ENCODE peak calls at places on chromosomes 4 and X, in ten cellular contexts. M, Y, A, F, I, X, L, G, T and Z are unnamed samples.

GRCh38 chr4:119477412-119478053 is 151.1 kb downstream of the PDE5A start:
- DNase-seq in M (no peak), Y (no peak), A (no peak), F (no peak), I (no peak), X (peak; percentile 1), L (no peak), G (no peak), T (no peak), Z (peak; percentile 66)

GRCh38 chrX:129637217-129638109 is 17.3 kb downstream of the APLN start:
- DNase-seq in M (peak; percentile 37), Y (peak; percentile 56), A (peak; percentile 78), F (no peak), I (peak; percentile 32), X (peak; percentile 79), L (peak; percentile 65), G (peak; percentile 58), T (peak; percentile 67), Z (peak; percentile 41)

GRCh38 chr4:66430856-66431255 is 760.6 kb upstream of the EPHA5 start:
- DNase-seq in M (no peak), Y (no peak), A (no peak), F (no peak), I (no peak), X (no peak), L (no peak), G (peak; percentile 55), T (no peak), Z (no peak)

GRCh38 chrX:135951291-135951690 is 22.5 kb downstream of the MMGT1 start:
- DNase-seq in M (no peak), Y (no peak), A (no peak), F (no peak), I (no peak), X (no peak), L (no peak), G (no peak), T (no peak), Z (no peak)

GRCh38 chr4:19803406-19803805 is 448.3 kb upstream of the SLIT2 start:
- DNase-seq in M (no peak), Y (no peak), A (no peak), F (no peak), I (peak; percentile 37), X (no peak), L (no peak), G (peak; percentile 58), T (no peak), Z (peak; percentile 31)

GRCh38 chrX:24550166-24550565 is 85.1 kb downstream of the PDK3 start:
- DNase-seq in M (no peak), Y (no peak), A (no peak), F (no peak), I (no peak), X (no peak), L (no peak), G (peak; percentile 42), T (no peak), Z (no peak)

GRCh38 chrX:19846995-19847790 is 40.2 kb downstream of the SH3KBP1 start:
- DNase-seq in M (peak; percentile 75), Y (no peak), A (no peak), F (peak; percentile 56), I (peak; percentile 50), X (no peak), L (peak; percentile 50), G (peak; percentile 82), T (no peak), Z (peak; percentile 48)

GRCh38 chrX:120750381-120750780 is 120.5 kb upstream of the C1GALT1C1 start:
- DNase-seq in M (no peak), Y (no peak), A (no peak), F (no peak), I (no peak), X (no peak), L (no peak), G (no peak), T (no peak), Z (no peak)

GRCh38 chr4:85210353-85210752 is 243.9 kb upstream of the WDFY3 start:
- DNase-seq in M (no peak), Y (no peak), A (no peak), F (no peak), I (peak; percentile 11), X (no peak), L (no peak), G (peak; percentile 68), T (no peak), Z (peak; percentile 11)

GRCh38 chrX:93538575-93538974 is 134.8 kb downstream of the NAP1L3 start:
- DNase-seq in M (no peak), Y (no peak), A (no peak), F (no peak), I (no peak), X (no peak), L (no peak), G (no peak), T (no peak), Z (peak; percentile 3)

GRCh38 chr4:179485781-179486180 is 2043.5 kb upstream of the AGA start:
- DNase-seq in M (no peak), Y (no peak), A (no peak), F (no peak), I (no peak), X (no peak), L (no peak), G (no peak), T (no peak), Z (no peak)

GRCh38 chr4:70666369-70666768 is at the start of gene JCHAIN:
- DNase-seq in M (no peak), Y (no peak), A (no peak), F (no peak), I (no peak), X (no peak), L (no peak), G (peak; percentile 22), T (no peak), Z (no peak)

GRCh38 chr4:183380901-183381300 is 58.7 kb upstream of the CLDN24 start:
- DNase-seq in M (no peak), Y (no peak), A (no peak), F (no peak), I (no peak), X (no peak), L (no peak), G (no peak), T (no peak), Z (no peak)

GRCh38 chr4:61094854-61095598 is 105.1 kb upstream of the ADGRL3 start:
- DNase-seq in M (no peak), Y (no peak), A (no peak), F (no peak), I (no peak), X (no peak), L (no peak), G (no peak), T (no peak), Z (no peak)

GRCh38 chr4:5389756-5390155 is 318.6 kb downstream of the EVC2 start:
- DNase-seq in M (no peak), Y (no peak), A (no peak), F (no peak), I (no peak), X (no peak), L (no peak), G (no peak), T (no peak), Z (no peak)

GRCh38 chrX:153818571-153819397 is 11.6 kb downstream of the PDZD4 start:
- DNase-seq in M (peak; percentile 1), Y (peak; percentile 6), A (no peak), F (no peak), I (peak; percentile 14), X (peak; percentile 73), L (peak; percentile 48), G (peak; percentile 32), T (peak; percentile 62), Z (peak; percentile 2)

GRCh38 chr4:24796632-24797031 is 1.3 kb downstream of the SOD3 start:
- DNase-seq in M (no peak), Y (no peak), A (no peak), F (no peak), I (no peak), X (no peak), L (no peak), G (no peak), T (no peak), Z (no peak)

GRCh38 chr4:140108713-140109230 is 45.2 kb downstream of the MAML3 start:
- DNase-seq in M (no peak), Y (no peak), A (no peak), F (no peak), I (no peak), X (no peak), L (no peak), G (no peak), T (no peak), Z (no peak)

GRCh38 chr4:8384397-8385060 is 56.0 kb downstream of the ACOX3 start:
- DNase-seq in M (no peak), Y (no peak), A (no peak), F (no peak), I (no peak), X (no peak), L (no peak), G (no peak), T (no peak), Z (no peak)

GRCh38 chr4:157057187-157057586 is 18.8 kb upstream of the GLRB start:
- DNase-seq in M (no peak), Y (no peak), A (no peak), F (no peak), I (no peak), X (no peak), L (no peak), G (no peak), T (no peak), Z (no peak)

GRCh38 chr4:152678841-152679240 is 956 bp downstream of the TMEM154 start:
- DNase-seq in M (no peak), Y (no peak), A (no peak), F (no peak), I (no peak), X (no peak), L (no peak), G (peak; percentile 4), T (no peak), Z (no peak)

GRCh38 chr4:70280567-70280966 is 38.2 kb downstream of the CSN3 start:
- DNase-seq in M (no peak), Y (no peak), A (no peak), F (no peak), I (no peak), X (no peak), L (no peak), G (no peak), T (no peak), Z (no peak)

GRCh38 chr4:138978028-138978585 is 37.5 kb upstream of the NOCT start:
- DNase-seq in M (no peak), Y (no peak), A (no peak), F (no peak), I (no peak), X (no peak), L (no peak), G (no peak), T (no peak), Z (no peak)

GRCh38 chrX:112642349-112642748 is 37.4 kb downstream of the LHFPL1 start:
- DNase-seq in M (peak; percentile 24), Y (no peak), A (no peak), F (peak; percentile 49), I (peak; percentile 27), X (peak; percentile 23), L (peak; percentile 18), G (peak; percentile 1), T (peak; percentile 16), Z (peak; percentile 25)

GRCh38 chr4:146545102-146545501 is 23.4 kb upstream of the SLC10A7 start:
- DNase-seq in M (peak; percentile 22), Y (no peak), A (no peak), F (no peak), I (no peak), X (peak; percentile 38), L (no peak), G (peak; percentile 41), T (peak; percentile 18), Z (peak; percentile 32)

GRCh38 chrX:115898382-115899001 is 272.1 kb upstream of the AGTR2 start:
- DNase-seq in M (peak; percentile 58), Y (no peak), A (no peak), F (no peak), I (peak; percentile 40), X (peak; percentile 45), L (peak; percentile 59), G (no peak), T (peak; percentile 5), Z (peak; percentile 8)

GRCh38 chrX:56802428-56802827 is 73.4 kb downstream of the NBDY start:
- DNase-seq in M (no peak), Y (no peak), A (no peak), F (no peak), I (no peak), X (peak; percentile 7), L (no peak), G (no peak), T (no peak), Z (no peak)

GRCh38 chrX:154739952-154740351 is 10.9 kb downstream of the GAB3 start:
- DNase-seq in M (peak; percentile 15), Y (no peak), A (no peak), F (no peak), I (no peak), X (no peak), L (no peak), G (no peak), T (no peak), Z (no peak)